ENCODE peak calls at places on chromosomes 6 and 20, in four cellular contexts. A is mammary epithelial cell, I is H1, F is neuronal stem cell. W is an unnamed sample.

GRCh38 chr20:59645761-59646171 is 41.4 kb downstream of the PHACTR3 start:
- DNase-seq in A (no peak), I (no peak), F (no peak), W (no peak)

GRCh38 chr20:22866757-22867425 is 168.2 kb upstream of the SSTR4 start:
- DNase-seq in A (no peak), I (no peak), F (no peak), W (no peak)

GRCh38 chr6:63644668-63645326 is 9.2 kb downstream of the PHF3 start:
- DNase-seq in A (peak; percentile 78), I (no peak), F (no peak), W (peak; percentile 56)

GRCh38 chr20:37627060-37627766 is 66.6 kb upstream of the CTNNBL1 start:
- DNase-seq in A (peak; percentile 40), I (peak; percentile 77), F (peak; percentile 82), W (peak; percentile 91)

GRCh38 chr6:52995913-52996685 is 1.0 kb upstream of the GSTA4 start:
- DNase-seq in A (peak; percentile 81), I (peak; percentile 60), F (peak; percentile 56), W (peak; percentile 78)

GRCh38 chr20:44805991-44806729 is 4.2 kb downstream of the RIMS4 start:
- DNase-seq in A (no peak), I (peak; percentile 82), F (peak; percentile 69), W (peak; percentile 87)

GRCh38 chr20:4038047-4038459 is 22.7 kb upstream of the RNF24 start:
- DNase-seq in A (peak; percentile 75), I (peak; percentile 48), F (no peak), W (peak; percentile 77)

GRCh38 chr6:30743099-30744053 is 889 bp upstream of the FLOT1 start:
- DNase-seq in A (peak; percentile 50), I (no peak), F (no peak), W (no peak)

GRCh38 chr20:60254901-60255411 is 296.7 kb downstream of the CDH26 start:
- DNase-seq in A (peak; percentile 56), I (no peak), F (no peak), W (no peak)

GRCh38 chr6:121482004-121482693 is 46.7 kb downstream of the GJA1 start:
- DNase-seq in A (peak; percentile 88), I (no peak), F (no peak), W (no peak)

GRCh38 chr20:52305843-52306242 is 114.3 kb upstream of the ZFP64 start:
- DNase-seq in A (no peak), I (no peak), F (no peak), W (no peak)

GRCh38 chr6:97586344-97586743 is 303.3 kb upstream of the MMS22L start:
- DNase-seq in A (peak; percentile 4), I (no peak), F (peak; percentile 3), W (peak; percentile 58)

GRCh38 chr6:129440691-129441090 is 269.3 kb downstream of the ARHGAP18 start:
- DNase-seq in A (peak; percentile 19), I (no peak), F (peak; percentile 39), W (peak; percentile 65)

GRCh38 chr6:141677598-141678211 is 455.0 kb upstream of the GJE1 start:
- DNase-seq in A (peak; percentile 13), I (no peak), F (peak; percentile 9), W (no peak)

GRCh38 chr6:151063339-151063738 is 176.4 kb upstream of the AKAP12 start:
- DNase-seq in A (peak; percentile 65), I (no peak), F (no peak), W (no peak)

GRCh38 chr6:128174724-128175123 is 273.9 kb upstream of the THEMIS start:
- DNase-seq in A (no peak), I (no peak), F (no peak), W (no peak)

GRCh38 chr6:17101422-17102257 is at the start of gene STMND1:
- DNase-seq in A (peak; percentile 53), I (peak; percentile 64), F (peak; percentile 21), W (peak; percentile 83)

GRCh38 chr6:36386495-36387439 is 702 bp downstream of the ETV7 start:
- DNase-seq in A (peak; percentile 68), I (peak; percentile 65), F (no peak), W (peak; percentile 83)

GRCh38 chr6:35484921-35485392 is 11.9 kb downstream of the TEAD3 start:
- DNase-seq in A (peak; percentile 73), I (peak; percentile 55), F (no peak), W (peak; percentile 75)

GRCh38 chr20:63484236-63484635 is 11.8 kb upstream of the KCNQ2 start:
- DNase-seq in A (no peak), I (no peak), F (no peak), W (no peak)

GRCh38 chr6:152401978-152402377 is 235.2 kb downstream of the SYNE1 start:
- DNase-seq in A (peak; percentile 77), I (no peak), F (no peak), W (no peak)

GRCh38 chr6:170081556-170081955 is 209.3 kb downstream of the DLL1 start:
- DNase-seq in A (no peak), I (no peak), F (no peak), W (no peak)

GRCh38 chr6:74967821-74968220 is 238.0 kb downstream of the COL12A1 start:
- DNase-seq in A (no peak), I (no peak), F (no peak), W (no peak)

GRCh38 chr20:38298768-38299288 is 5.1 kb upstream of the BPI start:
- DNase-seq in A (peak; percentile 16), I (no peak), F (no peak), W (no peak)

GRCh38 chr20:45946149-45946970 is 11.9 kb downstream of the PCIF1 start:
- DNase-seq in A (peak; percentile 27), I (no peak), F (no peak), W (no peak)

GRCh38 chr6:2988426-2989331 is 11.0 kb upstream of the NQO2 start:
- DNase-seq in A (peak; percentile 92), I (peak; percentile 92), F (peak; percentile 88), W (peak; percentile 97)

GRCh38 chr20:17806739-17807441 is 107.1 kb downstream of the BANF2 start:
- DNase-seq in A (no peak), I (peak; percentile 64), F (no peak), W (peak; percentile 72)

GRCh38 chr6:111750753-111751684 is 122.2 kb downstream of the FYN start:
- DNase-seq in A (no peak), I (peak; percentile 35), F (no peak), W (peak; percentile 73)

GRCh38 chr20:23061713-23062561 is 12.5 kb upstream of the THBD start:
- DNase-seq in A (no peak), I (peak; percentile 57), F (no peak), W (peak; percentile 75)

GRCh38 chr20:9884061-9884460 is 45.2 kb upstream of the PAK5 start:
- DNase-seq in A (no peak), I (no peak), F (no peak), W (peak; percentile 54)

GRCh38 chr6:11497881-11498280 is 39.7 kb upstream of the TMEM170B start:
- DNase-seq in A (peak; percentile 54), I (no peak), F (no peak), W (no peak)

DNA sequence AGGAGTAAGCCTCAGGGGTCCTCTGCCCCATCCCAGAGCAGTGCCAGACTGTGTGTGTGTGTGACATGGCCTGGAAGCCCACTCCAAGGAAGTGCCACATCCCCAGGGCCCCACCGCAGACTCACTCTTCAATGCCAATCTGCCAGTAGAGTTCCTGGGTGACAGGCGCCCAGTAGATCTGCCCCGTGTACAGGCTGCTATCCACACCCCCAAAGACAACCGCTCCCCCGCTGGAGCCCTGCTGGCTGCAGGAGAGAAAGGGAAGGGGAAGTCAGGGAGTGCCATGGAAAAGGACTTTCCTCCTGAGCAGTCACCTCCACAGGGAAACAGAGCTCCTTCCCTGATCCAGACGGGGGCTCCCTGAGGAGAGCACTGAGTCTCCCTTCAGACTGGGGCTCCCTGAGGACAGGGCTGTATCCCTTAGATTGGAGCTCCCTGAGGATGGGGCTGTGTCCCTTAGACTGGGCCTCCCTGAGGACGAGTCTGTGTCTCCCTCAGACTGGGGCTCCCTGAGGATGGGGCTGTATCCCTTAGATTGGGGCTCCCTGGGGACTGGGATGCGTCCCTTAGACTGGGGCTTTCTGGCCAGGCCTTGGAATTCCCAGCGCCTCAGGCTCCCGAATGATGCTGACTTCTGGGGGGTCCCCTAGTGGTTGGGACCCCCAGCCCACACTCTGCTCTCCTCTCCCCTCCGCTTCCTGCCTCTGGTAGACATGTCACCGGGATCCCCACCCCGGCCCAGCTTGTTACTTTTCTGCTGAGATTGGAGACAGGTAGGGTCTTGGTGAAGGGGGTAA is 5.2 kb upstream of the TFEB start:
- DNase-seq in A (no peak), I (no peak), F (no peak), W (no peak)
- H3K27ac ChIP-seq in A (no peak overlapping the region), I (no peak overlapping the region), F (no peak overlapping the region), W (no peak overlapping the region)

DNA sequence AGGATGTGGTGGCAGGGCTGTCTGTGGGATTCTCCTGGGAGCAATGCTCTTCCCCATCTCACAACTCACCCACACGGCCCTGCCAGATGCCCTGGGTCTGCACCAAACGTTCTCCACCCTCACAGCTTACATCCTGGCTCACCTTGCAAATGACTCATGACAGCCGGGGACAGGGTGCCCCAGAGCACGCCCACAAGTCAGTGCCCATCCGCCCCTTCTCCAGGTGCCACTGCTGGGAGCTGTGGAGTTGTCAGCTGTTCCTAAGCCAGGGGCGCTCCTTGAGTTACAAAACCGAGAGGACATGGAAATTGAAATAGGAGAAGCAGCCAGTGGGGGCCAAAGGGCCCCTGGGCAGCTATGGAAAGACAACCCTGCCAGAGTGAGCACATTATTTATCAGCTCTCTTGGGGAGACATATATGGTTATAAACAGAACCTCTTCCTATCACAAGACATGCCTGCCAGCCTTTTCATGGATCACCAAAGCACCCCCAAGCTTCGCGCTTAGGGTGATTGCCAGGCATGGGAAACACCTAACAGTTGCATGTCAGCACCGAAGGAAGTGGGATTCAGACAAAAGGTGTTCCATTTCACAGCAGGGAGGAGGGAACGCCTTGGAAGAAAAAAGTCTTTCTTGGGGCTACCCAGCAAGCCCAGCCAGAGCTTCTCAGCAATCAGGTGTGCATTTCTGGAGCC is 236.8 kb downstream of the LY86 start:
- DNase-seq in A (peak; percentile 71), I (no peak), F (no peak), W (peak; percentile 67)
- H3K4me3 ChIP-seq in A (no peak overlapping the region), I (no peak overlapping the region), F (no peak overlapping the region), W (no peak overlapping the region)

GRCh38 chr6:110514818-110515217 is 38.4 kb upstream of the SLC22A16 start:
- DNase-seq in A (no peak), I (no peak), F (no peak), W (no peak)

GRCh38 chr6:110518281-110518623 is 41.8 kb upstream of the SLC22A16 start:
- DNase-seq in A (no peak), I (no peak), F (no peak), W (no peak)

GRCh38 chr6:110520188-110520956 is 44.0 kb upstream of the SLC22A16 start:
- DNase-seq in A (no peak), I (no peak), F (no peak), W (no peak)

GRCh38 chr6:110517034-110517433 is 40.6 kb upstream of the SLC22A16 start:
- DNase-seq in A (no peak), I (no peak), F (no peak), W (no peak)

DNA sequence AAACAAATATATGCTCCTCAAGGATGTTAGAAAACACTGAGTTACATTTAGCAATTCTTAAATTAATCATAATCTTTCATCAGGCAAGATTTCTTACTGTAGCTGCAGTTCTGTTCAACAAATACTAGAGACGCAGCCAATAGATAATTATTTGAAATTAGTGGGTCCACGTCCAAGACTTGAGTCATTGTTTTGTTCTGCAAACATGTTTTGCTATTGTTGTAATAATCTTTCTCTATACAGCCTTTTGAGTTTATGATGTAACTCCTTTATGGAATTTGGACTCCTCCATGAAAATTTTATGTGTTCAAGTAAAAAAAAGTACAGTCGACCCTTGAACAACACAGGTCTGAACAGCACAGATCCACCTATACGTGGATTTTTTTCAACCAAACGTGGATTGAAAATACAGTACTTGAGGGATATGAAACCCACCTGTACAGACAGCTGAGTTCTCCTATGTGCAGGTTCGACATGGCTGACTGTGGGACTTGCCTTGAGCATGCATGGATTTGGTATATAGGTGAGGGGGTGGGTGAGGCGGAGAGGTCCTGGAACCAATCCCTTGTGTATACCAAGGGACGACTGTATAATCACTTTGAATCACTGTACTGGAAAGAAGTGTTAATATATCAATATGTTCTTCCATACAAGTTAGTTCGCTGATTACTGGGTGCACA is 41.3 kb upstream of the SLC22A16 start:
- DNase-seq in A (no peak), I (no peak), F (no peak), W (no peak)
- H3K9ac ChIP-seq in A (no peak overlapping the region), I (no peak overlapping the region), F (no peak overlapping the region), W (no peak overlapping the region)

GRCh38 chr20:21515300-21516179 is 1.7 kb upstream of the NKX2-2 start:
- DNase-seq in A (no peak), I (peak; percentile 75), F (peak; percentile 61), W (peak; percentile 82)
- H3K27ac ChIP-seq in A (no peak overlapping the region), I (no peak overlapping the region), F (no peak overlapping the region), W (no peak overlapping the region)

W was measured in endodermal cell.